ENCODE peak calls at places on chromosome 16, in nine cellular contexts. A is NCI-H1436; T is stimulated activated CD4-positive, alpha-beta T cell treated with anti-CD3 and anti-CD28 coated beads, Interleukin-2, amount 100 ng/mL, for 24 hours; E is H7; N is stomach; X is erythroblast; H is Karpas-422; Z is NCI-H2171; J is AG09309. Q is an unnamed sample.

GRCh38 chr16:55557186-55557585 is 9.3 kb upstream of the CAPNS2 start:
- DNase-seq in X (no peak), J (no peak), E (no peak), A (no peak), Z (no peak), H (no peak), N (no peak), T (no peak), Q (no peak)

GRCh38 chr16:71467810-71468209 is 5.8 kb upstream of the ZNF23 start:
- DNase-seq in Z (no peak), J (no peak), E (peak), A (no peak), H (peak), N (no peak), T (peak), X (peak), Q (no peak)

GRCh38 chr16:31138621-31139578 is 3.4 kb upstream of the PRSS8 start:
- DNase-seq in N (peak), T (no peak), H (no peak), J (no peak), Z (no peak), A (no peak), X (no peak), E (peak), Q (peak)

GRCh38 chr16:82011199-82011641 is at the start of gene SDR42E1:
- DNase-seq in X (no peak), T (peak), A (peak), E (no peak), H (peak), J (no peak), N (peak), Z (peak), Q (no peak)

GRCh38 chr16:56401482-56401881 is 23.9 kb downstream of the AMFR start:
- DNase-seq in A (no peak), Z (peak), H (peak), T (no peak), N (no peak), X (peak), E (peak), J (no peak), Q (no peak)

GRCh38 chr16:88461291-88462269 is 8.5 kb downstream of the ZFPM1 start:
- DNase-seq in N (peak), A (no peak), E (peak), Z (no peak), X (peak), H (no peak), J (no peak), T (no peak), Q (peak)

GRCh38 chr16:67207857-67208524 is 9.1 kb downstream of the ELMO3 start:
- DNase-seq in J (no peak), H (no peak), Z (no peak), A (no peak), T (no peak), X (peak), N (no peak), E (no peak), Q (peak)

GRCh38 chr16:14513389-14514107 is 116.5 kb downstream of the PARN start:
- DNase-seq in T (no peak), E (no peak), Z (no peak), A (no peak), J (no peak), X (no peak), N (peak), H (no peak), Q (no peak)

GRCh38 chr16:21708533-21709115 is 44.9 kb downstream of the OTOA start:
- DNase-seq in N (peak), Z (peak), A (peak), E (peak), T (peak), H (peak), J (peak), X (peak), Q (peak)

GRCh38 chr16:26667271-26667703 is 399.4 kb upstream of the C16orf82 start:
- DNase-seq in Z (no peak), N (no peak), X (no peak), A (no peak), T (no peak), J (no peak), E (peak), H (no peak), Q (no peak)

GRCh38 chr16:53743149-53743566 is 39.2 kb downstream of the FTO start:
- DNase-seq in X (peak), T (peak), A (no peak), Z (no peak), N (no peak), E (peak), J (no peak), H (peak), Q (peak)